ENCODE peak calls at places on chromosomes 6 and 20, in eight cellular contexts. S is breast epithelium, E is psoas muscle, M is tibial artery, J is kidney, U is left lung, N is body of pancreas, G is esophagus muscularis mucosa. A is an unnamed sample.

GRCh38 chr6:6695711-6696048 is 107.2 kb downstream of the LY86 start:
- DNase-seq in S (no peak), E (no peak), M (no peak), J (no peak), U (no peak), N (peak; percentile 6), G (no peak), A (no peak)

GRCh38 chr20:24994470-24995368 is 2.2 kb upstream of the APMAP start:
- DNase-seq in S (peak; percentile 72), E (peak; percentile 88), M (peak; percentile 80), J (peak; percentile 85), U (no peak), N (peak; percentile 83), G (peak; percentile 96), A (peak; percentile 75)

GRCh38 chr6:104682722-104683643 is 176.7 kb downstream of the HACE1 start:
- DNase-seq in S (no peak), E (peak; percentile 54), M (no peak), J (peak; percentile 75), U (peak; percentile 88), N (peak; percentile 23), G (no peak), A (peak; percentile 18)

GRCh38 chr20:4681971-4682370 is 39.7 kb upstream of the PRND start:
- DNase-seq in S (no peak), E (no peak), M (no peak), J (no peak), U (no peak), N (no peak), G (peak; percentile 66), A (no peak)

GRCh38 chr6:125363360-125364121 is 61.8 kb upstream of the HDDC2 start:
- DNase-seq in S (peak; percentile 31), E (peak; percentile 76), M (peak; percentile 70), J (peak; percentile 73), U (peak; percentile 73), N (peak; percentile 33), G (no peak), A (peak; percentile 70)

GRCh38 chr6:146028250-146028789 is 542 bp upstream of the GRM1 start:
- DNase-seq in S (no peak), E (peak; percentile 68), M (peak; percentile 32), J (peak; percentile 75), U (peak; percentile 80), N (peak; percentile 60), G (no peak), A (peak; percentile 51)

GRCh38 chr20:44064501-44065400 is 122.2 kb downstream of the JPH2 start:
- DNase-seq in S (peak; percentile 12), E (peak; percentile 13), M (no peak), J (no peak), U (peak; percentile 20), N (no peak), G (peak; percentile 78), A (no peak)

GRCh38 chr6:129653746-129654145 is 56.2 kb downstream of the ARHGAP18 start:
- DNase-seq in S (no peak), E (no peak), M (no peak), J (no peak), U (no peak), N (no peak), G (no peak), A (no peak)

GRCh38 chr6:135759831-135760230 is 91.7 kb upstream of the PDE7B start:
- DNase-seq in S (no peak), E (no peak), M (no peak), J (no peak), U (no peak), N (no peak), G (no peak), A (no peak)

GRCh38 chr6:70709826-70710225 is 42.1 kb downstream of the SMAP1 start:
- DNase-seq in S (no peak), E (no peak), M (no peak), J (no peak), U (no peak), N (no peak), G (no peak), A (no peak)

GRCh38 chr6:36226648-36227047 is 30.1 kb downstream of the BRPF3 start:
- DNase-seq in S (no peak), E (no peak), M (no peak), J (no peak), U (no peak), N (no peak), G (no peak), A (no peak)

GRCh38 chr6:36232172-36232571 is 35.6 kb downstream of the BRPF3 start:
- DNase-seq in S (no peak), E (no peak), M (no peak), J (no peak), U (no peak), N (no peak), G (no peak), A (no peak)

GRCh38 chr6:36227379-36228344 is 31.1 kb downstream of the BRPF3 start:
- DNase-seq in S (no peak), E (no peak), M (no peak), J (no peak), U (no peak), N (no peak), G (no peak), A (no peak)

GRCh38 chr6:36230376-36230775 is 33.8 kb downstream of the BRPF3 start:
- DNase-seq in S (no peak), E (no peak), M (no peak), J (no peak), U (no peak), N (no peak), G (no peak), A (no peak)

DNA sequence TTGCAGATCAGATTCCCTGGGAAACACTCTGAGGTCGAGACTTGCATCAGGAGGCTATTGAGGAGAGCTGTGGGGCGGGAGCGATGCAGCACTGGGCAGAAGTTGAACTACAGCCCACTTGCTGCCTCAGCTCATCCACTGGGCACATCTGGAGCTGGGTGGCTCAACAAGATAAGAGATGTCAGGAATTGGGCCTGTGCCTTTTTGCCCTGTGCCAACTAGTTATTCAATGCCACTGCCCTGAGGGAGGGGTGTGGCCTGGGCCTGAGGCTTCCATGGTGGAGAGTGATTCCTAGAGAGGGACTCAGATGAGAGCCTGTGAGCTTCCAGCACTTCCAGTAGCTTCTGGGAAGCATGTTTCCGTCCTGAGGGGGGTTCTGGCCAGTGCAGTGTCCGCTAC is 32.7 kb downstream of the BRPF3 start:
- DNase-seq in S (no peak), E (no peak), M (no peak), J (no peak), U (no peak), N (no peak), G (no peak), A (no peak)
- H3K36me3 ChIP-seq in S (peaks cover 4% of the 10 kb centered on the region), E (peaks cover 97% of the 10 kb centered on the region), M (peaks cover 94% of the 10 kb centered on the region), J (peaks cover 42% of the 10 kb centered on the region), U (no peaks in the 10 kb centered on the region), N (peaks cover 27% of the 10 kb centered on the region), G (peaks cover 96% of the 10 kb centered on the region), A (peaks cover 95% of the 10 kb centered on the region)

GRCh38 chr6:139374357-139375238 is at the start of gene CITED2:
- DNase-seq in S (peak; percentile 89), E (peak; percentile 96), M (peak; percentile 94), J (peak; percentile 97), U (peak; percentile 97), N (peak; percentile 95), G (peak; percentile 99), A (peak; percentile 93)

GRCh38 chr6:139376054-139376355 is 1.6 kb upstream of the CITED2 start:
- DNase-seq in S (no peak), E (no peak), M (no peak), J (no peak), U (no peak), N (no peak), G (peak; percentile 91), A (peak; percentile 22)

GRCh38 chr6:139378226-139378625 is 3.8 kb upstream of the CITED2 start:
- DNase-seq in S (no peak), E (no peak), M (no peak), J (no peak), U (no peak), N (no peak), G (peak; percentile 68), A (no peak)

GRCh38 chr6:139375239-139376053 is 998 bp upstream of the CITED2 start:
- DNase-seq in S (peak; percentile 94), E (peak; percentile 93), M (peak; percentile 90), J (peak; percentile 96), U (peak; percentile 97), N (peak; percentile 94), G (peak; percentile 97), A (peak; percentile 89)

DNA sequence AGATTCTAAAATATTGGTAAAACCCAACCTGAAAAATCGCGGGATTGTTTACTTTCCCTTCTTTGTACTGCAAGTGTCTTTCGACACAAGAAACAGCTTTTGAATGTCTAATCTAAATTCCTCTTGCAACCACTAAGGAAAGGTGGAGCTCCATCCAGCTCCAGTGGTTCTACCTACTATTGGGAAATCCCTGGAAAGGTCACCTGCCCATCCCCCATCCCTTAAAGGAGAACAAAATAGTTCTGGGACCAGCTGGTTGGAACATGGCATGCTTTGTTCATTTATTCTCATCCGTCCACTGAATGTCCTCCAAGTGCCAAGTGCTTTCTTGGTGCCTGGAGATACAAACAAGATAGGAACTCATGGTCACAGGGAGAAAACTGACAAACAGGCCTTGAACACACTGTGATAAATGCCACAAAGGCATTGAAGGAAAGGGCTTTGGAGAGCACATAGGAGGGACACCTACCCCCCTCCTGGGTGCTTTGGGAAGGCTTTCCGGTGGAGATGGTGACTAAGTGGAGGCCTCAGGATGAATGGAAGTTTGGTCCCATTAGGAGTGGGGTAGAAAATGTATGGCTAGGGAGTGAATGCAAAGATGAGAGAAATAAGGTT is 2.3 kb upstream of the CITED2 start:
- DNase-seq in S (peak; percentile 91), E (peak; percentile 56), M (peak; percentile 57), J (no peak), U (no peak), N (peak; percentile 92), G (peak; percentile 91), A (no peak)
- H3K4me3 ChIP-seq in S (peak overlapping the region; percentile 95), E (peak overlapping the region; percentile 80), M (peak overlapping the region; percentile 89), J (peak overlapping the region; percentile 86), U (peak overlapping the region; percentile 88), N (no peak overlapping the region), G (peak overlapping the region; percentile 90), A (peak overlapping the region; percentile 97)

DNA sequence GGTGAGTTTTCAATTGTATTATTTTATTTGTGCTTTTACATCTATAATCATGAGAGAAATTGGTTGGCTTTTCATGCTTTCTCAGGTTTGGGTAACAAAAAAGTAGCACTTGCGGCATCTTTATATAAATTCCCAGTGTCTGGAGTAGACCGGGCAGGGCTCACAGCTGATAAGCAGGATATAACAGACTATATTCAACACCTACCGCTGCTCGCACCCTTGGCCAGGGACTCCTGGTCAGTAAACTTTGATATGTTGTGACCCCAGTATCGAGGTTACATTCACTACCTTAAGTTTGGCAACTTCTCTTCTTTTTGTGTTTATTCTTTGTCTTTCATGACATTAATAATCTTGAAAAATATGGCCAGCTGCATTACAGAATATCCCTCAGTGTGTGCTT is 343.4 kb downstream of the TBC1D32 start:
- DNase-seq in S (no peak), E (no peak), M (no peak), J (peak; percentile 30), U (peak; percentile 20), N (no peak), G (no peak), A (no peak)
- TF ChIP-seq CTCF in S (no peak), E (no peak), M (no peak), J (no peak), U (no peak), N (no peak), G (no peak), A (no peak)

DNA sequence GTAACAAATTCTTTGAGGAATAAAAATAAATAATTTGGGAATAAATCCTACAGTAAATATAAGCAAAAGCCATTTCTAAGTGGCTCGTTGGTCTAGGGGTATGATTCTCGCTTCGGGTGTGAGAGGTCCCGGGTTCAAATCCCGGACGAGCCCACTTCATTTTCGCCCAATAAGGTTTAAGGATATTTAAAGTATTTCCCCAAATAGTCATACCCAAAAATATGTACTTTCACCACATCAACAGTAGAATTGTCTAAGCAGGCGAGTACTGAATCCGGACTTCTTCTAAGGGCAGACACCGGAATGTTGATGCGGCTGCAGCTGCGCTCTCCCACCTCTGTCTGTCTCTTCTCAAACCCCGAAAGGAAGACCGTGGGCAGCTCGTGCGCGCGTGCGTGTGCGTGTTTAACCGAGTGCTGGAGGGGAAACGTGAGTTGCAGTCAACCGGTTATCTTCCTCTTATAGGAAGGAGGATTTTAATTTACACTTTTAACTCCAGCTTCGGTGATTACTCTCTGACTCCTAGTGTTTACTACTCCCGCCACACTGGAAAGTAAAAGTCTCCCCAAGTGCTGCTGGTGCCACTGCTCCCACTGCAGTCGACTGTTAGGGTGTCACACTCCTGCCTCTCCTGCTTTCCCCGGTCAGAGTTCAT is 155.7 kb upstream of the PRSS16 start:
- DNase-seq in S (no peak), E (no peak), M (no peak), J (no peak), U (peak; percentile 69), N (no peak), G (no peak), A (no peak)
- H3K36me3 ChIP-seq in S (no peaks in the 10 kb centered on the region), E (no peaks in the 10 kb centered on the region), M (no peaks in the 10 kb centered on the region), J (no peaks in the 10 kb centered on the region), U (no peaks in the 10 kb centered on the region), N (no peaks in the 10 kb centered on the region), G (no peaks in the 10 kb centered on the region), A (no peaks in the 10 kb centered on the region)